ENCODE peak calls at places on chromosomes 1 and 21, in six cellular contexts. One of them, this sample, is unnamed.

GRCh38 chr1:61083799-61084385 is 1.5 kb downstream of the NFIA start:
- DNase-seq in tibial artery: no peak
- DNase-seq in ovary: no peak
- DNase-seq in A673: peak
- DNase-seq in heart right ventricle: no peak
- DNase-seq in CD8-positive, alpha-beta T cell: no peak
- DNase-seq in this sample: no peak

GRCh38 chr1:11923069-11923826 is 3.0 kb downstream of the KIAA2013 start:
- DNase-seq in tibial artery: no peak
- DNase-seq in ovary: no peak
- DNase-seq in A673: no peak
- DNase-seq in heart right ventricle: no peak
- DNase-seq in CD8-positive, alpha-beta T cell: no peak
- DNase-seq in this sample: no peak

GRCh38 chr1:7902478-7903084 is 38.1 kb downstream of the TNFRSF9 start:
- DNase-seq in tibial artery: peak
- DNase-seq in ovary: peak
- DNase-seq in A673: peak
- DNase-seq in heart right ventricle: peak
- DNase-seq in CD8-positive, alpha-beta T cell: peak
- DNase-seq in this sample: no peak

GRCh38 chr1:63758805-63759204 is 15.0 kb upstream of the ROR1 start:
- DNase-seq in tibial artery: no peak
- DNase-seq in ovary: no peak
- DNase-seq in A673: no peak
- DNase-seq in heart right ventricle: no peak
- DNase-seq in CD8-positive, alpha-beta T cell: no peak
- DNase-seq in this sample: no peak

GRCh38 chr1:46637444-46638083 is 21.0 kb upstream of the MOB3C start:
- DNase-seq in tibial artery: no peak
- DNase-seq in ovary: no peak
- DNase-seq in A673: no peak
- DNase-seq in heart right ventricle: no peak
- DNase-seq in CD8-positive, alpha-beta T cell: no peak
- DNase-seq in this sample: no peak

GRCh38 chr1:109776911-109777310 is 13.2 kb upstream of the EPS8L3 start:
- DNase-seq in tibial artery: peak
- DNase-seq in ovary: peak
- DNase-seq in A673: peak
- DNase-seq in heart right ventricle: peak
- DNase-seq in CD8-positive, alpha-beta T cell: peak
- DNase-seq in this sample: no peak

GRCh38 chr1:157969693-157970485 is 23.6 kb upstream of the KIRREL1 start:
- DNase-seq in tibial artery: peak
- DNase-seq in ovary: no peak
- DNase-seq in A673: peak
- DNase-seq in heart right ventricle: no peak
- DNase-seq in CD8-positive, alpha-beta T cell: no peak
- DNase-seq in this sample: peak

GRCh38 chr1:225454067-225454618 is 26.3 kb upstream of the LBR start:
- DNase-seq in tibial artery: peak
- DNase-seq in ovary: no peak
- DNase-seq in A673: no peak
- DNase-seq in heart right ventricle: no peak
- DNase-seq in CD8-positive, alpha-beta T cell: no peak
- DNase-seq in this sample: no peak

GRCh38 chr1:153615406-153615805 is 719 bp downstream of the S100A14 start:
- DNase-seq in tibial artery: no peak
- DNase-seq in ovary: no peak
- DNase-seq in A673: no peak
- DNase-seq in heart right ventricle: no peak
- DNase-seq in CD8-positive, alpha-beta T cell: no peak
- DNase-seq in this sample: no peak

GRCh38 chr1:234986750-234987414 is 141.8 kb downstream of the TOMM20 start:
- DNase-seq in tibial artery: no peak
- DNase-seq in ovary: no peak
- DNase-seq in A673: no peak
- DNase-seq in heart right ventricle: no peak
- DNase-seq in CD8-positive, alpha-beta T cell: no peak
- DNase-seq in this sample: peak

GRCh38 chr1:18360251-18360650 is 120.5 kb upstream of the KLHDC7A start:
- DNase-seq in tibial artery: no peak
- DNase-seq in ovary: no peak
- DNase-seq in A673: no peak
- DNase-seq in heart right ventricle: no peak
- DNase-seq in CD8-positive, alpha-beta T cell: no peak
- DNase-seq in this sample: no peak

GRCh38 chr1:153932593-153933131 is 9.9 kb upstream of the GATAD2B start:
- DNase-seq in tibial artery: no peak
- DNase-seq in ovary: no peak
- DNase-seq in A673: no peak
- DNase-seq in heart right ventricle: no peak
- DNase-seq in CD8-positive, alpha-beta T cell: no peak
- DNase-seq in this sample: no peak

GRCh38 chr21:46554431-46555224 is 50.3 kb downstream of the S100B start:
- DNase-seq in tibial artery: no peak
- DNase-seq in ovary: no peak
- DNase-seq in A673: no peak
- DNase-seq in heart right ventricle: no peak
- DNase-seq in CD8-positive, alpha-beta T cell: no peak
- DNase-seq in this sample: no peak

GRCh38 chr1:157438236-157439012 is 113.9 kb downstream of the FCRL5 start:
- DNase-seq in tibial artery: no peak
- DNase-seq in ovary: no peak
- DNase-seq in A673: no peak
- DNase-seq in heart right ventricle: no peak
- DNase-seq in CD8-positive, alpha-beta T cell: no peak
- DNase-seq in this sample: peak

GRCh38 chr1:29124366-29125236 is 898 bp upstream of the TMEM200B start:
- DNase-seq in tibial artery: peak
- DNase-seq in ovary: peak
- DNase-seq in A673: peak
- DNase-seq in heart right ventricle: peak
- DNase-seq in CD8-positive, alpha-beta T cell: peak
- DNase-seq in this sample: no peak

GRCh38 chr1:181310560-181310959 is 172.8 kb upstream of the CACNA1E start:
- DNase-seq in tibial artery: no peak
- DNase-seq in ovary: no peak
- DNase-seq in A673: no peak
- DNase-seq in heart right ventricle: no peak
- DNase-seq in CD8-positive, alpha-beta T cell: no peak
- DNase-seq in this sample: no peak

GRCh38 chr1:28815533-28815932 is 3.6 kb downstream of the OPRD1 start:
- DNase-seq in tibial artery: no peak
- DNase-seq in ovary: no peak
- DNase-seq in A673: no peak
- DNase-seq in heart right ventricle: no peak
- DNase-seq in CD8-positive, alpha-beta T cell: no peak
- DNase-seq in this sample: no peak

GRCh38 chr1:30273021-30273325 is 450.4 kb downstream of the MATN1 start:
- DNase-seq in tibial artery: no peak
- DNase-seq in ovary: no peak
- DNase-seq in A673: no peak
- DNase-seq in heart right ventricle: no peak
- DNase-seq in CD8-positive, alpha-beta T cell: no peak
- DNase-seq in this sample: no peak

GRCh38 chr1:54486864-54487263 is 61.2 kb upstream of the ACOT11 start:
- DNase-seq in tibial artery: no peak
- DNase-seq in ovary: no peak
- DNase-seq in A673: no peak
- DNase-seq in heart right ventricle: no peak
- DNase-seq in CD8-positive, alpha-beta T cell: no peak
- DNase-seq in this sample: no peak
- H3K4me3 ChIP-seq in tibial artery: no peak
- H3K4me3 ChIP-seq in ovary: no peak
- H3K4me3 ChIP-seq in A673: no peak
- H3K4me3 ChIP-seq in heart right ventricle: no peak
- H3K4me3 ChIP-seq in CD8-positive, alpha-beta T cell: peak
- H3K4me3 ChIP-seq in this sample: no peak

DNA sequence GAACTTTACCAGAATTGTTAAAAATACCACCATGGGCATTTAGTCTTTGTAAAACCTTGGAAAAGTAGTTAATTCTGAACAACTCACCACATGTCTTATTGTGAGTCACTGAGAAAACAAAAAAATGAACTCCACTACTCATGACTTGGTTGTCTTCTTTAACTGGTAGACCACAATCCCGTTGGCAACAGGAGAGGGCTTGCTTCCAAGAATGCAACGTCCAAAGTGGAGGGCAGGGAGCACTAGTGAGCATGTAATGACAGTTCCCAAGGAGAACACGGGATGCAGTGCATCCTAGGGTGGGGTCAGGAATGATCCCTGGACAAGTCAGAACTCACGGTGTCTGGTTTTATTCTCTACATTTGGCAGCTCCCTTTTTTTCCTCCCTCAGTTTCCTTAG is 15.2 kb upstream of the HMCN1 start:
- DNase-seq in tibial artery: peak
- DNase-seq in ovary: no peak
- DNase-seq in A673: peak
- DNase-seq in heart right ventricle: no peak
- DNase-seq in CD8-positive, alpha-beta T cell: no peak
- DNase-seq in this sample: peak
- TF ChIP-seq CTCF in tibial artery: no peak
- TF ChIP-seq CTCF in ovary: no peak
- TF ChIP-seq CTCF in A673: peak
- TF ChIP-seq CTCF in heart right ventricle: no peak
- TF ChIP-seq CTCF in CD8-positive, alpha-beta T cell: no peak
- TF ChIP-seq CTCF in this sample: peak

GRCh38 chr1:149844650-149845255 is 54.6 kb upstream of the BOLA1 start:
- DNase-seq in tibial artery: no peak
- DNase-seq in ovary: no peak
- DNase-seq in A673: no peak
- DNase-seq in heart right ventricle: no peak
- DNase-seq in CD8-positive, alpha-beta T cell: no peak
- DNase-seq in this sample: no peak

GRCh38 chr1:149844096-149844495 is 55.3 kb upstream of the BOLA1 start:
- DNase-seq in tibial artery: no peak
- DNase-seq in ovary: no peak
- DNase-seq in A673: peak
- DNase-seq in heart right ventricle: no peak
- DNase-seq in CD8-positive, alpha-beta T cell: no peak
- DNase-seq in this sample: no peak

GRCh38 chr1:149846600-149847466 is 52.5 kb upstream of the BOLA1 start:
- DNase-seq in tibial artery: no peak
- DNase-seq in ovary: no peak
- DNase-seq in A673: no peak
- DNase-seq in heart right ventricle: no peak
- DNase-seq in CD8-positive, alpha-beta T cell: no peak
- DNase-seq in this sample: no peak

GRCh38 chr1:149845416-149845815 is 54.0 kb upstream of the BOLA1 start:
- DNase-seq in tibial artery: no peak
- DNase-seq in ovary: no peak
- DNase-seq in A673: no peak
- DNase-seq in heart right ventricle: no peak
- DNase-seq in CD8-positive, alpha-beta T cell: no peak
- DNase-seq in this sample: no peak

DNA sequence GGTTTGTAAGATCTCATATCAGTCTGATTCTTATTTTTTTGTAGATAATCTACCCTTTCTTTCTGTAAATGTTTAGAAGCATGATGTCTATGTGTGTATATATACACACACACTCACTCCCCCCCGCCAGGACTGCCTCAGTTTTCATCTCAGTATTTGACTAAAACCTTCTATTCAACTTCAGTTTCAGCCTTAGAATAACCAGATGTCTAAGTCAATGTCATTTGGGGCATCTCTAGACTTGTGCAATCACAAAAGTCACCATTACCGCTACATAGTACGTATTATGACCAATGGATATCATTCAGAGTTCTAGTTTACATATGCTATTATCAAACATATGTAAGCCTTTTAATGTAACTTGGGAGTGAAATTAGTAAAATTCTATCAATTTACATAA is 53.3 kb upstream of the BOLA1 start:
- DNase-seq in tibial artery: no peak
- DNase-seq in ovary: no peak
- DNase-seq in A673: no peak
- DNase-seq in heart right ventricle: no peak
- DNase-seq in CD8-positive, alpha-beta T cell: no peak
- DNase-seq in this sample: no peak
- H3K4me3 ChIP-seq in tibial artery: no peak
- H3K4me3 ChIP-seq in ovary: no peak
- H3K4me3 ChIP-seq in A673: no peak
- H3K4me3 ChIP-seq in heart right ventricle: no peak
- H3K4me3 ChIP-seq in CD8-positive, alpha-beta T cell: no peak
- H3K4me3 ChIP-seq in this sample: no peak

GRCh38 chr1:62530516-62531154 is 66.7 kb upstream of the ANGPTL3 start:
- DNase-seq in tibial artery: peak
- DNase-seq in ovary: no peak
- DNase-seq in A673: peak
- DNase-seq in heart right ventricle: peak
- DNase-seq in CD8-positive, alpha-beta T cell: no peak
- DNase-seq in this sample: peak
- TF ChIP-seq CTCF in tibial artery: peak
- TF ChIP-seq CTCF in ovary: no peak
- TF ChIP-seq CTCF in A673: peak
- TF ChIP-seq CTCF in heart right ventricle: peak
- TF ChIP-seq CTCF in CD8-positive, alpha-beta T cell: no peak
- TF ChIP-seq CTCF in this sample: peak

This sample was measured in retinal pigment epithelial cell.